ENCODE peak calls at places on chromosomes 3 and 15, in nine cellular contexts. Y is anterior cingulate cortex; R is activated gamma-delta T cell treated with Interleukin-2 at 50 U/mL for 16 hours; J is CD8-positive, alpha-beta T cell; I is stimulated activated CD4-positive, alpha-beta T cell treated with anti-CD3 and anti-CD28 coated beads, Interleukin-4, amount 100 ng/mL, for 1 hour; G is H1; P is activated naive CD4-positive, alpha-beta T cell; C is NCI-H226; B is foreskin melanocyte. Q is an unnamed sample.

GRCh38 chr3:66256806-66257205 is 36.0 kb downstream of the SLC25A26 start:
- DNase-seq in Y (no peak), R (no peak), J (no peak), I (no peak), G (no peak), P (no peak), C (no peak), B (no peak), Q (no peak)

GRCh38 chr3:129536374-129536667 is 6.7 kb upstream of the H1-8 start:
- DNase-seq in Y (no peak), R (no peak), J (no peak), I (no peak), G (no peak), P (no peak), C (no peak), B (no peak), Q (no peak)

GRCh38 chr3:122961146-122961545 is 66.4 kb downstream of the SEMA5B start:
- DNase-seq in Y (no peak), R (no peak), J (no peak), I (no peak), G (no peak), P (no peak), C (no peak), B (no peak), Q (no peak)

GRCh38 chr3:49772703-49773102 is 13.6 kb downstream of the IP6K1 start:
- DNase-seq in Y (no peak), R (no peak), J (no peak), I (no peak), G (no peak), P (no peak), C (no peak), B (no peak), Q (no peak)

GRCh38 chr3:179750720-179751328 is 98.0 kb downstream of the USP13 start:
- DNase-seq in Y (no peak), R (no peak), J (no peak), I (no peak), G (no peak), P (no peak), C (peak), B (peak), Q (no peak)

GRCh38 chr3:133461291-133461690 is 61.4 kb downstream of the BFSP2 start:
- DNase-seq in Y (no peak), R (no peak), J (no peak), I (no peak), G (no peak), P (no peak), C (no peak), B (no peak), Q (no peak)

GRCh38 chr3:109532257-109533216 is 195.2 kb upstream of the DPPA4 start:
- DNase-seq in Y (no peak), R (peak), J (no peak), I (peak), G (peak), P (no peak), C (peak), B (peak), Q (no peak)

GRCh38 chr15:85777291-85778106 is 17.2 kb downstream of the KLHL25 start:
- DNase-seq in Y (no peak), R (no peak), J (no peak), I (no peak), G (no peak), P (no peak), C (no peak), B (no peak), Q (no peak)

GRCh38 chr3:136255672-136256406 is 5.7 kb downstream of the PCCB start:
- DNase-seq in Y (peak), R (no peak), J (no peak), I (no peak), G (no peak), P (no peak), C (no peak), B (no peak), Q (no peak)

GRCh38 chr3:197093871-197094270 is 64.3 kb upstream of the MELTF start:
- DNase-seq in Y (no peak), R (no peak), J (no peak), I (no peak), G (no peak), P (no peak), C (no peak), B (no peak), Q (no peak)

GRCh38 chr3:112293368-112294321 is at the start of gene SLC9C1:
- DNase-seq in Y (no peak), R (peak), J (no peak), I (no peak), G (no peak), P (no peak), C (peak), B (peak), Q (no peak)

GRCh38 chr3:53169045-53169831 is 8.2 kb downstream of the PRKCD start:
- DNase-seq in Y (no peak), R (no peak), J (no peak), I (no peak), G (no peak), P (no peak), C (no peak), B (peak), Q (no peak)

GRCh38 chr15:55856506-55856905 is 113.6 kb upstream of the PRTG start:
- DNase-seq in Y (no peak), R (no peak), J (no peak), I (no peak), G (no peak), P (no peak), C (no peak), B (no peak), Q (no peak)